ENCODE peak calls at places on chromosomes 11 and 22, in ten cellular contexts. Y is fibroblast of mammary gland, P is HFF-Myc, D is endothelial cell, W is GM13976, L is transverse colon, T is D721Med, A is ovary, R is endodermal cell, O is hepatocyte. I is an unnamed sample.

GRCh38 chr11:57474751-57475115 is 14.4 kb downstream of the RTN4RL2 start:
- DNase-seq in Y (no peak), P (no peak), D (no peak), W (no peak), L (no peak), T (no peak), A (no peak), R (peak; percentile 68), O (no peak), I (no peak)

GRCh38 chr22:37529652-37530345 is 10.6 kb upstream of the CARD10 start:
- DNase-seq in Y (no peak), P (no peak), D (no peak), W (no peak), L (peak; percentile 78), T (no peak), A (no peak), R (no peak), O (no peak), I (no peak)

GRCh38 chr22:21829523-21829922 is 37.9 kb downstream of the MAPK1 start:
- DNase-seq in Y (no peak), P (no peak), D (no peak), W (no peak), L (no peak), T (no peak), A (no peak), R (no peak), O (no peak), I (no peak)

GRCh38 chr11:62435741-62436485 is 17.1 kb downstream of the SCGB1A1 start:
- DNase-seq in Y (no peak), P (no peak), D (no peak), W (no peak), L (no peak), T (no peak), A (no peak), R (no peak), O (no peak), I (no peak)

GRCh38 chr11:103850419-103851165 is 185.8 kb upstream of the DDI1 start:
- DNase-seq in Y (no peak), P (no peak), D (no peak), W (no peak), L (no peak), T (no peak), A (no peak), R (no peak), O (no peak), I (no peak)

GRCh38 chr11:103170865-103171264 is 61.6 kb downstream of the DYNC2H1 start:
- DNase-seq in Y (peak; percentile 61), P (no peak), D (no peak), W (no peak), L (no peak), T (no peak), A (no peak), R (no peak), O (no peak), I (no peak)

GRCh38 chr22:35154937-35155387 is 89.0 kb downstream of the ISX start:
- DNase-seq in Y (peak; percentile 44), P (no peak), D (peak; percentile 78), W (peak; percentile 66), L (peak; percentile 53), T (no peak), A (peak; percentile 30), R (peak; percentile 96), O (peak; percentile 86), I (no peak)

GRCh38 chr11:69415411-69416122 is 65.9 kb upstream of the LINC01488 start:
- DNase-seq in Y (no peak), P (no peak), D (no peak), W (no peak), L (no peak), T (no peak), A (no peak), R (no peak), O (no peak), I (no peak)

GRCh38 chr11:10451399-10452116 is 3.5 kb upstream of the AMPD3 start:
- DNase-seq in Y (no peak), P (no peak), D (no peak), W (no peak), L (no peak), T (no peak), A (no peak), R (no peak), O (no peak), I (no peak)

GRCh38 chr11:43434893-43435292 is 76.2 kb downstream of the TTC17 start:
- DNase-seq in Y (no peak), P (no peak), D (no peak), W (no peak), L (no peak), T (no peak), A (no peak), R (no peak), O (no peak), I (no peak)

GRCh38 chr11:110712643-110713468 is 619 bp upstream of the ARHGAP20 start:
- DNase-seq in Y (peak; percentile 59), P (no peak), D (peak; percentile 38), W (no peak), L (peak; percentile 10), T (peak; percentile 23), A (no peak), R (no peak), O (peak; percentile 44), I (peak; percentile 13)

GRCh38 chr11:68968306-68969255 is 12.2 kb downstream of the MRGPRD start:
- DNase-seq in Y (no peak), P (no peak), D (no peak), W (no peak), L (peak; percentile 6), T (no peak), A (no peak), R (no peak), O (no peak), I (no peak)

GRCh38 chr11:65003282-65003681 is 6.5 kb upstream of the BATF2 start:
- DNase-seq in Y (peak; percentile 45), P (no peak), D (no peak), W (no peak), L (no peak), T (no peak), A (no peak), R (peak; percentile 73), O (no peak), I (no peak)

GRCh38 chr11:3995949-3996554 is 98.5 kb upstream of the RRM1 start:
- DNase-seq in Y (peak; percentile 68), P (no peak), D (no peak), W (no peak), L (no peak), T (no peak), A (no peak), R (no peak), O (no peak), I (no peak)

DNA sequence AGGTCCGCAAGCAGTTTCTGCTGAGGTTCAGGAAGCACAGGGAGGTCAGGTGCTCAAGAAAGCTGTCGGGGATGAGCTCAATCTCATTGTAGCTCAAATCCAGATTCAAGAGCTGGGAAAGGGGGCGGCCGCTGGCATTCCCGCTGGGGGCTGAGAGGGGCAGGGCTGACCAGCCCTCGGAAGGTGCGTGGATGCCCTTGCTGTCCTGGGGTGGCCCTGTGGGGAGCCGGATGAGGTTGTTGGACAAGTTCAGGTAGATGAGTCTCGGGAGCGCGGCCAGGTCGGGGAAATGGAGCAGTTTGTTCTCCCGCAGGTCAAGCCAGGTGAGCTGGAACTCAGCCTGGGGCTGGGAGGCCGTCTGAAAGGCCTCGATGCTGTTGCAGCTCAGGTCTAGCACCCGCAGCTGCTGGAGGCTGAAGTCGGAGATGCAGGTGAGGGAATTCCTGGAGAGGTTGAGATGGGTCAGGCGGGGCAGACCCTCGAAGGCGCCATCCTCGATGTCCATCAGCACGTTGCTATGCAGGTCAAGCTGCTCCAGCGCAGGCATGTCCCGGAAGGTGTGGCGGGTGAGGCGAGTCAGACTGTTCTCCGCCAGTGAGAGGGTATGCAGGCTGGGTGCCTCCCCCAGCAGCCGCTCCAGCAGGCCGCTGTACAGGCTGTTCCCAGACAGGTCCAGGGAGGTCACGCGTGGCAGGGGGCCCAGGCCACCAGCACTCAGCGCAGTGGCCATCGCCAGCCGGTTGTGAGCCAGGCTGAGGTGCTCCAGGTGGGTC is 9.8 kb downstream of the LRRC32 start:
- DNase-seq in Y (no peak), P (no peak), D (no peak), W (peak; percentile 23), L (peak; percentile 6), T (no peak), A (peak; percentile 23), R (peak; percentile 47), O (no peak), I (no peak)
- TF ChIP-seq CTCF in Y (no peak), P (no peak), D (no peak), W (no peak), L (no peak), T (no peak), A (no peak), R (no peak), O (no peak), I (no peak)

GRCh38 chr11:1827095-1827797 is 7.5 kb upstream of the SYT8 start:
- DNase-seq in Y (peak; percentile 28), P (no peak), D (no peak), W (peak; percentile 35), L (peak; percentile 71), T (no peak), A (no peak), R (no peak), O (peak; percentile 76), I (peak; percentile 56)
- TF ChIP-seq CTCF in Y (no peak), P (no peak), D (no peak), W (no peak), L (no peak), T (no peak), A (no peak), R (no peak), O (no peak), I (no peak)

DNA sequence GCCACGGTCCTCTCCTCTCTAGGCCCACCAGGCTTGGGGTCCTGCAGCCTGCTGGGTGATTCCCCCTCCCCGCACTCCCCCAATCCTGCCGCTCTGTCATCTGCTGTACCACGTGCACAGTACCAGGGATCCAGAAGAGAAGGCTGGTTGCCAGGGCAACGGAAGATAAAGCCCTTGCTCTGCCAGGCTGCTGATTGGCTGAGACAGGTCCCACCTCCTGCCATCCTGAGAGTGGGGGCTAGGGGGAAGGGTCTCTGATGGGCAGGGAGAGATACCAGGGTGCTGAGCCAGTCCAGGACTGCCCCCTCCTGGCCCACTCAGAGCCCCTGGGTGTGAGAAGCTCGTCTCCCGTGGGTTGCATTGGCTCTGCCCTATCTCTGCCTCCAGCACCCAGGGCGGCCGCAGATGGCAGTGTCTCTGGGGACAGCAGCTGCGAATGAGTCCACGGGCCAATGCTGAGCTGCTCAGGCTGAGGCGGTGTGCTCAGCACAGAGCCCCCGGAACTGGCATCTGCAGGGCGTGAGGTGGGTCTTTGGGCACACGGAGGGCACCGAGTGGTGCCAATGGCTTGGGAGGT is at the start of gene SMIM45:
- DNase-seq in Y (no peak), P (no peak), D (no peak), W (no peak), L (no peak), T (no peak), A (no peak), R (peak; percentile 78), O (no peak), I (no peak)
- TF ChIP-seq CTCF in Y (no peak), P (no peak), D (no peak), W (no peak), L (no peak), T (no peak), A (no peak), R (no peak), O (no peak), I (no peak)

DNA sequence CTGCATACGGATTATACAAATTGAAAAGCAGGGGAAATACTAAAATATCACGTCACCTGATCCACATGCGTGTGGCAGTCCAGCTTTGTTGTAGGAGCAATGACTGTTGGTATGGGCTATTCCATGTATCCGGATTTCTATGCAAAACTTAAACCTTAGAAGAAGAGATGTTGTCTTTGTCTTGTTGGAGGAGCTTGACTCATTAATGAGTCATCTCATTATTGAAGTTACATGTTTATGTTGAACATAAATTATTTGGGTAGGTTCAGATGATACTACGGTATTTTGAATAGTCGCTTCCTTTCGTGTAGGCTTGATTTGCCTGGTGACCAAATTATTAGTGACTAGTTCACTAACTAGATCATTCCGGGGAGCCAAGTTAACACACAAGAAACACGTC is 806 bp upstream of the SAAL1 start:
- DNase-seq in Y (peak; percentile 64), P (peak; percentile 11), D (no peak), W (no peak), L (no peak), T (no peak), A (no peak), R (no peak), O (no peak), I (no peak)
- TF ChIP-seq CTCF in Y (no peak), P (no peak), D (no peak), W (no peak), L (no peak), T (no peak), A (no peak), R (no peak), O (no peak), I (no peak)

I was measured in psoas muscle.